ENCODE peak calls at places on chromosomes 1 and 21, in six cellular contexts. One of them, this sample, is unnamed.

GRCh38 chr1:26278303-26278702 is 1.6 kb upstream of the SH3BGRL3 start:
- DNase-seq in A549: no peak
- DNase-seq in GM12878: no peak
- DNase-seq in K562: peak; percentile 20
- DNase-seq in NB4: no peak
- DNase-seq in HepG2: no peak
- DNase-seq in this sample: no peak

GRCh38 chr1:102970496-102971078 is 137.7 kb downstream of the COL11A1 start:
- DNase-seq in A549: peak; percentile 10
- DNase-seq in GM12878: no peak
- DNase-seq in K562: peak; percentile 52
- DNase-seq in NB4: peak; percentile 62
- DNase-seq in HepG2: peak; percentile 57
- DNase-seq in this sample: peak; percentile 42

GRCh38 chr1:59427155-59427554 is 130.3 kb downstream of the FGGY start:
- DNase-seq in A549: peak; percentile 15
- DNase-seq in GM12878: no peak
- DNase-seq in K562: peak; percentile 68
- DNase-seq in NB4: no peak
- DNase-seq in HepG2: no peak
- DNase-seq in this sample: no peak

GRCh38 chr1:55298167-55298894 is 83.2 kb upstream of the USP24 start:
- DNase-seq in A549: no peak
- DNase-seq in GM12878: no peak
- DNase-seq in K562: no peak
- DNase-seq in NB4: no peak
- DNase-seq in HepG2: no peak
- DNase-seq in this sample: no peak

GRCh38 chr1:58911841-58912553 is 128.2 kb upstream of the JUN start:
- DNase-seq in A549: no peak
- DNase-seq in GM12878: no peak
- DNase-seq in K562: no peak
- DNase-seq in NB4: no peak
- DNase-seq in HepG2: no peak
- DNase-seq in this sample: peak; percentile 29

GRCh38 chr21:24023936-24024335 is 1583.3 kb downstream of the MRPL39 start:
- DNase-seq in A549: no peak
- DNase-seq in GM12878: no peak
- DNase-seq in K562: no peak
- DNase-seq in NB4: no peak
- DNase-seq in HepG2: no peak
- DNase-seq in this sample: peak; percentile 17

GRCh38 chr1:150876111-150876434 is 326 bp downstream of the ARNT start:
- DNase-seq in A549: peak; percentile 42
- DNase-seq in GM12878: no peak
- DNase-seq in K562: peak; percentile 78
- DNase-seq in NB4: no peak
- DNase-seq in HepG2: peak; percentile 63
- DNase-seq in this sample: peak; percentile 73

GRCh38 chr1:93346472-93346991 is 825 bp downstream of the DR1 start:
- DNase-seq in A549: no peak
- DNase-seq in GM12878: no peak
- DNase-seq in K562: peak; percentile 59
- DNase-seq in NB4: peak; percentile 60
- DNase-seq in HepG2: peak; percentile 24
- DNase-seq in this sample: peak; percentile 59

GRCh38 chr1:224763126-224763764 is 147.1 kb downstream of the CNIH3 start:
- DNase-seq in A549: no peak
- DNase-seq in GM12878: no peak
- DNase-seq in K562: no peak
- DNase-seq in NB4: no peak
- DNase-seq in HepG2: no peak
- DNase-seq in this sample: no peak

GRCh38 chr1:236154126-236154525 is 11.8 kb downstream of the GPR137B start:
- DNase-seq in A549: no peak
- DNase-seq in GM12878: no peak
- DNase-seq in K562: no peak
- DNase-seq in NB4: no peak
- DNase-seq in HepG2: no peak
- DNase-seq in this sample: no peak

GRCh38 chr1:243313635-243314536 is 58.0 kb downstream of the SDCCAG8 start:
- DNase-seq in A549: no peak
- DNase-seq in GM12878: peak; percentile 94
- DNase-seq in K562: no peak
- DNase-seq in NB4: no peak
- DNase-seq in HepG2: no peak
- DNase-seq in this sample: no peak

GRCh38 chr1:207251066-207251465 is 70.4 kb upstream of the CD55 start:
- DNase-seq in A549: no peak
- DNase-seq in GM12878: no peak
- DNase-seq in K562: no peak
- DNase-seq in NB4: no peak
- DNase-seq in HepG2: no peak
- DNase-seq in this sample: no peak

DNA sequence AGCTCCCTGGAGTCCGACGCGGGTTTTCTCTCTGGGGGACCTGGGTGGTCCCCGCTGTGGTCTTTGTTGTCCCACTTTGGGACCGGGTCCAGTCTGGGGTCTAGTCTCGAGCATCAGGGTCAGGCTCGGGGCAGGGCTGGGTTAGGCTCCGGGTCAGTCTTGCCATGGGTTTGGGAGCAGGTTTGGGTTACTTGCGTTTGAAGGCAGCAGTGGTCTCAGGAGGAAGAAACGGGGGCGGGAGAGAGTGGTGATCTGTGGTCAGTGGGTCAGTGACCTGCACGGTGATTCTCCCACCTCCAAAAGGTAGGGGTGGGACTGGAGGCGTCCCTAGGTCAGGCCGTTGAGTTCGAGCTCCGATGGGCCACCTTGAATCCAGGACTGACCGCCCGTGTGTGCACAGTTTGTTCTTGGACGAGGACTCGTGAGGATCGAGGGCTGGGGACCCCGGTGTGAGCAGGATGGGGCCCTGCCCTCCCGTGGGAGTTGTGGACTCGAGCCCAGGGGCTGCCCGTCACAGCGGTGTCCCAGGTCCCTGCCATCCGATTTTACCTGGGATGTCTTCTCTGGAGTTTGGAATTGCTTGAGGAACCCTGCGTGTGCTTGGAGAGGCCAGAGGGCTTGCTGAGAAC is 2.3 kb downstream of the B3GALT6 start:
- DNase-seq in A549: no peak
- DNase-seq in GM12878: no peak
- DNase-seq in K562: no peak
- DNase-seq in NB4: no peak
- DNase-seq in HepG2: no peak
- DNase-seq in this sample: no peak
- TF ChIP-seq MYC in A549: no peak
- TF ChIP-seq MYC in GM12878: no peak
- TF ChIP-seq MYC in K562: no peak
- TF ChIP-seq MYC in NB4: no peak
- TF ChIP-seq MYC in HepG2: no peak
- TF ChIP-seq MYC in this sample: no peak

GRCh38 chr1:112508242-112509004 is at the start of gene WNT2B:
- DNase-seq in A549: peak; percentile 24
- DNase-seq in GM12878: no peak
- DNase-seq in K562: peak; percentile 30
- DNase-seq in NB4: peak; percentile 49
- DNase-seq in HepG2: peak; percentile 6
- DNase-seq in this sample: peak; percentile 12
- TF ChIP-seq MYC in A549: no peak
- TF ChIP-seq MYC in GM12878: no peak
- TF ChIP-seq MYC in K562: no peak
- TF ChIP-seq MYC in NB4: no peak
- TF ChIP-seq MYC in HepG2: no peak
- TF ChIP-seq MYC in this sample: no peak

GRCh38 chr1:202592141-202592540 is 118.1 kb downstream of the SYT2 start:
- DNase-seq in A549: no peak
- DNase-seq in GM12878: no peak
- DNase-seq in K562: no peak
- DNase-seq in NB4: no peak
- DNase-seq in HepG2: no peak
- DNase-seq in this sample: no peak
- TF ChIP-seq MYC in A549: no peak
- TF ChIP-seq MYC in GM12878: no peak
- TF ChIP-seq MYC in K562: no peak
- TF ChIP-seq MYC in NB4: no peak
- TF ChIP-seq MYC in HepG2: no peak
- TF ChIP-seq MYC in this sample: no peak

DNA sequence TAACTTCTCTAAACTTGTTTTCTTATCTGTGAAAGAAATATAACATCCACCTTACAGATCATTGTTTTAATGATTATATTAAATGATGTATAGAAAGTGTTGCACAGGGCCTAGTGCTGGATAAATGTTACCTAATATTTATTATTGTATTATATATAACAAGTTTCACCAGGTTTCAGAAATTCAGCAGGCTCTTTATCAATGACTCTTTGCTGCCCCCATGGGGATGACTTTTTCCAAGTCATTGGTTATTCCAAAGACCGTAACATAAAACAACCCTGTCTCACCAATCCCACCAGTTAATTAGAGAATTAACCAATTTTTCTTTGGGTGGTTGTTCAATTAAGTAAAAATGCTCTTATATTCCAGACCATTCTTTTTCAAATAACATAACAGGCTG is 7.3 kb upstream of the DEDD start:
- DNase-seq in A549: peak; percentile 44
- DNase-seq in GM12878: no peak
- DNase-seq in K562: peak; percentile 68
- DNase-seq in NB4: peak; percentile 70
- DNase-seq in HepG2: peak; percentile 56
- DNase-seq in this sample: peak; percentile 75
- TF ChIP-seq MYC in A549: no peak
- TF ChIP-seq MYC in GM12878: no peak
- TF ChIP-seq MYC in K562: no peak
- TF ChIP-seq MYC in NB4: no peak
- TF ChIP-seq MYC in HepG2: no peak
- TF ChIP-seq MYC in this sample: no peak

DNA sequence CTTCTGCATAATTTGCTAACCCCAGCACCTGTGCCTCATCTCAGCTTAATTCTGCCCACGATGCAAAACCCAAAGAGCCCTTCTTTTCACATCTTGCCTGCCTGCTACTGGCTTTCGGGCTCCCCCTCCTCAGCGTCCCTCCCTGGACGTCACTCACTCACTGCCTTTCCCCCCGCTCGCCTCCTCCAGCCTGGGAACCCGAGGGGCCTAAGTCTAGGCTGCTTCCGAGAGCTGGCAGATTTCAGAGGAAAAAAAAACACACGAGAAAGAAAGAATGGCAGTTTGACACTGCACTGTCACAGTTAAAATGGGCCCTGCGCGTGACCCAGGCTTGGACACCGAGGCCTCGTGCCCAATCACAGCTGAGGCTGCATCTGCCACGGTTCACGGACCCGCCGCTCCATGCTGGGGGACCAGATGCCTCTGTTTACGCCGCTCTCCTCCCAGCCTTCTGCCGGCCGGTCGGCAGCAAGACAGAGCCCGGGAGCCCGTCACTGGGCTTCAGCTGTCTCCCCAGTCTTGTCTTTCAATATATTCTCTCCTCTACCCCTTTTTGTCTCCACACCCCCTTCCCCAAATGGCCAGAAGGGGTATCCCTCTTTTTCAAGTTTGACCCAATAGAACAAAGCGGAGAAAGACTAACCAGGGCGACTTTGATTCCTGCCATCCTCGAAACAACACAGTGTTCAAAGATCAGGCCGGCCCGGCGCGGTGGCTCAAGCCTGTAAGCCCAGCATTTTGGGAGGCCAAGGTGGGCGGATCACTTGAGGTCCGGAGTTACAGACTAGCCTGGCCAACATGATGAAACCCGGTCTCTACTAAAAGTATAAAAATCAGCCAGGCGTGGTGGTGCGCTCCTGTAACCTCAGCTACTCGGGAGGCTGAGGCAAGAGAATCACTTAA is 77.3 kb upstream of the IFNAR2 start:
- DNase-seq in A549: no peak
- DNase-seq in GM12878: no peak
- DNase-seq in K562: no peak
- DNase-seq in NB4: no peak
- DNase-seq in HepG2: no peak
- DNase-seq in this sample: no peak
- TF ChIP-seq MYC in A549: no peak
- TF ChIP-seq MYC in GM12878: no peak
- TF ChIP-seq MYC in K562: no peak
- TF ChIP-seq MYC in NB4: no peak
- TF ChIP-seq MYC in HepG2: no peak
- TF ChIP-seq MYC in this sample: no peak

GRCh38 chr1:161119379-161120061 is 1.6 kb downstream of the NIT1 start:
- DNase-seq in A549: peak; percentile 85
- DNase-seq in GM12878: no peak
- DNase-seq in K562: peak; percentile 83
- DNase-seq in NB4: peak; percentile 56
- DNase-seq in HepG2: no peak
- DNase-seq in this sample: peak; percentile 55
- TF ChIP-seq MYC in A549: no peak
- TF ChIP-seq MYC in GM12878: no peak
- TF ChIP-seq MYC in K562: no peak
- TF ChIP-seq MYC in NB4: no peak
- TF ChIP-seq MYC in HepG2: no peak
- TF ChIP-seq MYC in this sample: no peak